ENCODE peak calls at places on chromosomes 11 and 22, in eight cellular contexts. Q, M, W, L, X, J, V and U are unnamed samples.

GRCh38 chr22:27139935-27140493 is 482.6 kb downstream of the MIAT start:
- DNase-seq in M (no peak), J (peak), W (no peak), X (no peak), Q (no peak), V (no peak), L (peak), U (no peak)

GRCh38 chr11:65353900-65354264 is 669 bp upstream of the TIGD3 start:
- DNase-seq in J (no peak), L (no peak), X (no peak), V (no peak), Q (no peak), W (no peak), M (no peak), U (no peak)

GRCh38 chr22:43995057-43995685 is 28.9 kb upstream of the PARVB start:
- DNase-seq in Q (no peak), L (no peak), W (no peak), V (no peak), M (no peak), J (no peak), X (no peak), U (no peak)

GRCh38 chr22:50157976-50158375 is 12.6 kb upstream of the PANX2 start:
- DNase-seq in Q (no peak), L (no peak), J (no peak), W (no peak), X (no peak), M (peak), V (no peak), U (peak)

GRCh38 chr11:102489469-102490145 is 37.0 kb upstream of the TMEM123 start:
- DNase-seq in Q (no peak), L (no peak), J (no peak), W (no peak), X (no peak), M (no peak), V (no peak), U (no peak)

GRCh38 chr11:1457856-1458255 is 28.7 kb downstream of the MOB2 start:
- DNase-seq in X (no peak), V (no peak), L (no peak), M (no peak), Q (no peak), J (no peak), W (no peak), U (no peak)

GRCh38 chr22:30178180-30179126 is 68.1 kb downstream of the LIF start:
- DNase-seq in W (no peak), J (no peak), V (no peak), M (no peak), X (no peak), L (no peak), Q (no peak), U (no peak)

GRCh38 chr11:77515063-77515462 is 41.2 kb upstream of the PAK1 start:
- DNase-seq in L (no peak), X (no peak), W (no peak), Q (no peak), V (no peak), J (no peak), M (no peak), U (no peak)

GRCh38 chr22:45502215-45503070 is at the start of gene FBLN1:
- DNase-seq in J (no peak), Q (no peak), W (no peak), X (no peak), L (peak), M (no peak), V (no peak), U (no peak)

GRCh38 chr11:9796854-9797253 is 133.0 kb downstream of the SWAP70 start:
- DNase-seq in J (no peak), M (no peak), V (no peak), L (no peak), Q (no peak), X (no peak), W (no peak), U (no peak)

GRCh38 chr22:27629908-27630733 is 171.4 kb downstream of the MN1 start:
- DNase-seq in V (no peak), J (no peak), M (no peak), X (no peak), L (no peak), W (no peak), Q (no peak), U (no peak)

GRCh38 chr22:49747705-49748104 is 80.0 kb downstream of the BRD1 start:
- DNase-seq in W (no peak), Q (no peak), X (no peak), V (no peak), J (no peak), L (no peak), M (no peak), U (no peak)

GRCh38 chr11:2275334-2276279 is 5.2 kb upstream of the ASCL2 start:
- DNase-seq in J (peak), M (peak), L (no peak), X (no peak), W (no peak), Q (no peak), V (no peak), U (peak)

GRCh38 chr11:61120865-61121831 is 18.9 kb downstream of the CD5 start:
- DNase-seq in J (no peak), M (peak), W (no peak), X (peak), V (peak), Q (no peak), L (peak), U (no peak)

GRCh38 chr11:114876231-114876630 is 197.9 kb downstream of the NXPE2 start:
- DNase-seq in Q (no peak), M (no peak), X (no peak), W (no peak), J (no peak), V (no peak), L (no peak), U (no peak)

DNA sequence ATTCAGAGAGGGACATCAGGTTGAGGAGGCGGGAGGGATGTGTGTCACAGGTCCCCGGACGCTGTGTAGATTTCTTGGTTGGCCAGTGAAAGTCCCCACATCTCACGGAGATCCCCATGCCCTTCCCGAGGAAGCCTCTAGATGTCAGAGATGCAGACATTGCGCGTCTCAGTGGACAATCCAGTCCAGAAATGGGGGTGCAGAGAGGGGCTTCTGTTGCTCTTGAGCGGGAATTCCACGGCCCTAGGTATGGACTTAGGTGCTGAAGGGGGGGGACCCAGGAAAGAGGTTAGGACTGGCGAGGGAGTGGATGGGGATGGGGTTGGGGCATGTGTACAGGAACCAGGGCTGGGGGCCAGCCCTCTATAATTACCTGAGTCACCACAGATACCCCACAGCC is 7.0 kb downstream of the THY1 start:
- DNase-seq in M (no peak), Q (no peak), J (no peak), X (no peak), W (no peak), V (no peak), L (no peak), U (no peak)
- TF ChIP-seq CTCF in M (no peak), Q (no peak), J (no peak), X (no peak), W (no peak), V (no peak), L (no peak), U (no peak)

DNA sequence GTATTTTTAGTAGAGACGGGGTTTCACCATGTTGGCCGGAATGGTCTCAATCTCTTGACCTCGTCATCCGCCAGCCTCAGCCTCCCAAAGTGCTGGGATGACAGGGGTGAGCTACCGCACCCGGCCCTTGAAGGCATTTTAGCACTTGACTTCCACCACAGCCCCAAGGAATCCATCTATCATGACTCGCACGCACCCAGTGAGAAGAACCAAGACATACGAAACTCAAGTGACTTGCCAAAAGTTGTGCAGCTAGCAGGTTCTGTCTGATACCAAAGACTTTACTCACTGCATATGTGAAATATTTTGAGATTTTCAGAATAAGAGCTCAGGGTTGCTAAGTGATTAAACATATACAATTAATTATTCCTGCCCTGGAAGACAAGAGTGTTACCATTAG is 21.0 kb downstream of the FLI1 start:
- DNase-seq in X (no peak), Q (no peak), V (no peak), W (no peak), J (no peak), L (peak), M (no peak), U (no peak)
- H3K27ac ChIP-seq in X (no peak), Q (no peak), V (peak), W (peak), J (peak), L (no peak), M (peak), U (no peak)

DNA sequence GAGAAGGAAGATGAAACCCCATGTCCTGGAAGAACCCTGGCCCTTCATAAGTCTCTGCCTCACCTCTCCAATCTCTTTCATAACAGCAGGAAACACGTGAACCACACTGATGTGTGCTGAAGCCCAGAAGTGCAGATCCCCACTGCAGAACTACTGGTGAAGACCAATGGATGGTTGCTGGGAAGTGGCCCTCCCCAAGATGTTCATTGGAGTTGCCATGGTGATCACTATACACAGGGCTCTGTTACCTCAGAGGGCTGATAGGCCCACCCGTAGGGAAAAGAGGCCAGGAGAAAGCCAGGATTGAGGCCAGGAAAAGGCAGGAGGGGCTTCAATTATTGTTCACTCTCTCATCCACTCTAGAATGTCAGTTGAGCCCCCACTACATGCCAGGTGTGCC is 11.6 kb downstream of the TST start:
- DNase-seq in W (no peak), Q (no peak), J (no peak), V (no peak), X (no peak), M (no peak), L (peak), U (no peak)
- TF ChIP-seq CTCF in W (no peak), Q (no peak), J (no peak), V (no peak), X (no peak), M (no peak), L (no peak), U (no peak)

DNA sequence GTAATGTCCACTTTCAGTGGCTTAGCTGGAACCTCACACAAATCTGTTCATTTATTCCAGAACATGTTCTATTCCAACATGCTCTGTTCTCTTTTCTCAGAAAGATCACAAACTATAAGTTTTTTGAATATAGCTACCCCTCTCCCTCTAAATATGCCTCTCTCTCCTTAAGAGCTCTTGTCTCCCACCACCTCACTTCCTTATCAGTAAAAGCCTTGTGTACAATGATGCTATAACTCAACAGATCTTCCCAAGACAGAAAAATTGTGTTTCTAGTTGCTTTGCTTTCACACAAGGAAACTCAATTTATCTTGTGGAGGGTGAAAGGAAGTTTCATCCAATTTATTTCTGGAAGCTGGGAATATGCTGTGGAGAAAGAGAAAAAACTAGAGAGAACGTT is 64.4 kb downstream of the FAM76B start:
- DNase-seq in W (no peak), J (no peak), Q (no peak), M (no peak), V (no peak), X (no peak), L (no peak), U (no peak)
- H3K27ac ChIP-seq in W (no peak), J (no peak), Q (no peak), M (no peak), V (no peak), X (no peak), L (no peak), U (no peak)

DNA sequence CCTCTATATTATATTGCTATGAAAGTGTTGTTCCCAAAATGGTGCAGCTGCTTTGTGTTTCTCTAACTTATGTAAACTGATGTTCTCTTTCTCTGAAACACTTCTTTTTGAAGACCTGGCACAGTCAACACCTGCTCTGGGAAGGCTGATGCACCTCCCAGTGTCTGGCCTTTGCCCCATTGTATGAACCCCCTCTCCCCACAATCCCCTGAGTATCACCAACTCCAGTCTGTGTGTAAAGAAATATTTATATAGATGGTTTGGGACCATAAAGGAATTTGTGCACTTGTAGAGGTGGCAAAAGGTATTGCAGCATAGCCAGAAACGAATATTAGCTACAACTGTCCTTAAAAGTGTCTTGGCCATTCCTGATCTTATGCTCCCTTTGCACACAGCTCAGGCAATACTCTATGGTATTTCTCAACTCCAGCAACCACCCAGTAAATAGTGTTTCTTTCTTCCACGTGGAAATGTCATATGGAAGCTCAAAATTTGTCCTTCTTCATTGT is 365.2 kb upstream of the DDI1 start:
- DNase-seq in X (no peak), V (no peak), Q (no peak), W (no peak), M (no peak), L (no peak), J (no peak), U (no peak)
- TF ChIP-seq CTCF in X (no peak), V (no peak), Q (peak), W (peak), M (no peak), L (no peak), J (no peak), U (no peak)

GRCh38 chr11:6574816-6575715 is 28.4 kb downstream of the RRP8 start:
- DNase-seq in X (no peak), Q (no peak), V (no peak), M (no peak), J (no peak), W (no peak), L (no peak), U (no peak)

GRCh38 chr11:6579681-6580080 is 23.7 kb downstream of the RRP8 start:
- DNase-seq in Q (no peak), V (no peak), L (no peak), W (no peak), J (no peak), X (no peak), M (no peak), U (no peak)

GRCh38 chr11:6572215-6572614 is 31.2 kb downstream of the RRP8 start:
- DNase-seq in J (no peak), Q (no peak), M (no peak), X (no peak), L (peak), V (no peak), W (no peak), U (no peak)

GRCh38 chr11:6578134-6578533 is 25.3 kb downstream of the RRP8 start:
- DNase-seq in X (no peak), J (no peak), V (no peak), Q (no peak), M (no peak), L (no peak), W (no peak), U (no peak)

DNA sequence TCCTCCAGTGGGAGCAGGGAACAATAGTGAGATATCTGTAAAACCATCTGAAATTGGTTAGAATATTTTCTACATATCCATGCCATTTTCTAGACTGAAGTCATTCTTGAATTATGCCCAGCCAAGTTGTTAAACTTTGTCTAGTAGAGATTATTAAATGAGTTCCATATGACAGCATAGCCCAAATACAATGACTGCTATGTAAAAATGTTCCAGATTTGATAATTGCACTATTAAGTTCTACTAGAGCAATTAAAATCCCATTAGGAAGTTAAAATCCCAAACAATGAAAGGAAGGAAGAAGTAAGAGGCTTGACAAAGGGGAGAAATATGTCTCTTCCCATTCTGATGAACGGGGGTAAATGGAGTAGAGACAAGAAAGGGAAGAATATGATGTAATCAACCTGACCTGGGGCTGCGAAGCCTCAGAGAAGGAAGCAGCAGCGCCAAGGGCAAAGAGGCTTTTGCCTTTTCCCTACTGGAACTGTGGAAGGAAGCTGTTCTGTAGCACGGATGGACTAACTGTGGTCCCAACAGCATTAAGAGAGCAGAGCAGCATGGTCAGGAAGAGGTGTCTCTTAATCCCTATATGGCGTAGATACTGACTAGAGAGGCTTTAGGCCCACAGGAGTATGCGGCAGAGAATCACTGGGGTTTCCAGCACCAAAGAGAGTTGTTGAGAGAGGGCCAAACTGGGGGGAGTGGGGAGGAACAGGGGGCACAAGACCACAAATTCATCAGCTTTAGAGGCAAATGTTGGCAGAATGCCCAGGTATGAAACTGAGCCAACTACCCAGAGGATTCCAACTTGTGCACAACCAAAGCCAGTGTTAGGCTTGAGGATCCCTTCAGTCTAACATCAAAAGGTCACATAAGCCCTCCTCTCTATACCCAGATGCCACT is 26.7 kb downstream of the RRP8 start:
- DNase-seq in L (peak), Q (no peak), W (no peak), M (no peak), X (no peak), V (no peak), J (no peak), U (no peak)
- H3K27ac ChIP-seq in L (no peak), Q (no peak), W (no peak), M (peak), X (no peak), V (peak), J (peak), U (peak)

GRCh38 chr11:120632579-120632978 is 121.0 kb downstream of the GRIK4 start:
- DNase-seq in V (no peak), J (no peak), L (no peak), W (no peak), M (no peak), Q (no peak), X (no peak), U (no peak)
- TF ChIP-seq CTCF in V (no peak), J (no peak), L (peak), W (peak), M (no peak), Q (peak), X (no peak), U (no peak)

DNA sequence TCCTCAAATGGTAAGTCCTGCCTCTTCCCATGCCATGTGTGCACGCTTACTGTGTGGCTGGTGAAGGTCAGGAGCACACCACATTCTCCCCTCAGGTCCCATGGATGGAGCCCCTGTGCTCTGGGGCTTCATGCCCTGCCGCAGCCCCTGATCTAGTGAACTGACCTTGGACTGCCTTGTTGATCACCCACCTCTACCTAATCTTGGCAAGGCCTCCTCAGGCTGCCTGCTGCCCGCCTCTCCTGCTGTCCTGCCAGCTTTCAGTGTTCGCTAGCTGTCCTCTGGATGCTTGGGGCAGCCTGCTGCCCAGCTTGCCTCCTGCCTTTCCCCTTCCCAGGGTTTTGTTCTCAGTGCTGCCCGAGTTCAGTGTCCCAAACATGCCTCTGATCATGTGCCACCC is 38.1 kb downstream of the CABIN1 start:
- DNase-seq in W (no peak), Q (no peak), X (no peak), V (no peak), J (no peak), L (no peak), M (no peak), U (no peak)
- H3K27ac ChIP-seq in W (no peak), Q (no peak), X (no peak), V (no peak), J (no peak), L (no peak), M (no peak), U (no peak)